ENCODE peak calls at places on chromosomes 7 and 10, in five cellular contexts. One of them, this sample, is unnamed.

GRCh38 chr10:11667756-11668155 is 56.3 kb upstream of the USP6NL start:
- DNase-seq in Peyer's patch: peak
- DNase-seq in brain microvascular endothelial cell: no peak
- DNase-seq in endodermal cell: no peak
- DNase-seq in OCI-LY7: no peak
- DNase-seq in this sample: no peak

GRCh38 chr10:133224861-133225366 is 5.1 kb upstream of the UTF1 start:
- DNase-seq in OCI-LY7: no peak
- DNase-seq in Peyer's patch: no peak
- DNase-seq in endodermal cell: no peak
- DNase-seq in brain microvascular endothelial cell: no peak
- DNase-seq in this sample: no peak

GRCh38 chr10:3803884-3804741 is 19.1 kb upstream of the KLF6 start:
- DNase-seq in Peyer's patch: no peak
- DNase-seq in brain microvascular endothelial cell: no peak
- DNase-seq in endodermal cell: no peak
- DNase-seq in OCI-LY7: peak
- DNase-seq in this sample: no peak

GRCh38 chr7:129218514-129219036 is 6.3 kb upstream of the AHCYL2 start:
- DNase-seq in brain microvascular endothelial cell: peak
- DNase-seq in Peyer's patch: peak
- DNase-seq in endodermal cell: peak
- DNase-seq in OCI-LY7: peak
- DNase-seq in this sample: no peak

GRCh38 chr10:95767884-95768556 is 12.1 kb downstream of the ENTPD1 start:
- DNase-seq in Peyer's patch: peak
- DNase-seq in brain microvascular endothelial cell: peak
- DNase-seq in endodermal cell: no peak
- DNase-seq in OCI-LY7: peak
- DNase-seq in this sample: no peak

GRCh38 chr7:28685291-28685659 is 272.9 kb downstream of the TRIL start:
- DNase-seq in Peyer's patch: no peak
- DNase-seq in brain microvascular endothelial cell: no peak
- DNase-seq in endodermal cell: peak
- DNase-seq in OCI-LY7: no peak
- DNase-seq in this sample: peak

GRCh38 chr10:80133221-80133620 is 691 bp downstream of the PLAC9 start:
- DNase-seq in OCI-LY7: no peak
- DNase-seq in endodermal cell: peak
- DNase-seq in brain microvascular endothelial cell: no peak
- DNase-seq in Peyer's patch: no peak
- DNase-seq in this sample: no peak

GRCh38 chr10:72075184-72076115 is 12.9 kb downstream of the SPOCK2 start:
- DNase-seq in Peyer's patch: no peak
- DNase-seq in OCI-LY7: no peak
- DNase-seq in brain microvascular endothelial cell: no peak
- DNase-seq in endodermal cell: no peak
- DNase-seq in this sample: no peak

GRCh38 chr7:98233241-98234070 is 18.6 kb downstream of the TECPR1 start:
- DNase-seq in Peyer's patch: no peak
- DNase-seq in brain microvascular endothelial cell: no peak
- DNase-seq in OCI-LY7: no peak
- DNase-seq in endodermal cell: no peak
- DNase-seq in this sample: peak

GRCh38 chr10:105679781-105680180 is 1038.7 kb downstream of the SORCS3 start:
- DNase-seq in OCI-LY7: no peak
- DNase-seq in brain microvascular endothelial cell: no peak
- DNase-seq in Peyer's patch: no peak
- DNase-seq in endodermal cell: peak
- DNase-seq in this sample: no peak

GRCh38 chr7:20399516-20399915 is 68.8 kb downstream of the ITGB8 start:
- DNase-seq in Peyer's patch: no peak
- DNase-seq in endodermal cell: no peak
- DNase-seq in OCI-LY7: no peak
- DNase-seq in brain microvascular endothelial cell: no peak
- DNase-seq in this sample: no peak

GRCh38 chr10:70481831-70482530 is 3.4 kb downstream of the PALD1 start:
- DNase-seq in brain microvascular endothelial cell: no peak
- DNase-seq in OCI-LY7: no peak
- DNase-seq in Peyer's patch: no peak
- DNase-seq in endodermal cell: no peak
- DNase-seq in this sample: no peak

GRCh38 chr10:46229144-46229563 is 57.6 kb upstream of the ANTXRL start:
- DNase-seq in brain microvascular endothelial cell: no peak
- DNase-seq in endodermal cell: peak
- DNase-seq in OCI-LY7: peak
- DNase-seq in Peyer's patch: peak
- DNase-seq in this sample: peak

GRCh38 chr10:61164458-61165160 is 220.6 kb upstream of the RHOBTB1 start:
- DNase-seq in endodermal cell: no peak
- DNase-seq in brain microvascular endothelial cell: no peak
- DNase-seq in Peyer's patch: no peak
- DNase-seq in OCI-LY7: no peak
- DNase-seq in this sample: no peak

GRCh38 chr10:84329094-84329611 is 764 bp downstream of the CCSER2 start:
- DNase-seq in brain microvascular endothelial cell: peak
- DNase-seq in endodermal cell: peak
- DNase-seq in OCI-LY7: peak
- DNase-seq in Peyer's patch: peak
- DNase-seq in this sample: no peak

GRCh38 chr10:58892039-58892665 is 284.3 kb upstream of the PHYHIPL start:
- DNase-seq in Peyer's patch: no peak
- DNase-seq in brain microvascular endothelial cell: no peak
- DNase-seq in OCI-LY7: no peak
- DNase-seq in endodermal cell: no peak
- DNase-seq in this sample: no peak

GRCh38 chr10:61939575-61940301 is 38.2 kb downstream of the ARID5B start:
- DNase-seq in Peyer's patch: no peak
- DNase-seq in OCI-LY7: no peak
- DNase-seq in endodermal cell: no peak
- DNase-seq in brain microvascular endothelial cell: peak
- DNase-seq in this sample: no peak

GRCh38 chr7:22996470-22996869 is 17.5 kb downstream of the HYCC1 start:
- DNase-seq in Peyer's patch: no peak
- DNase-seq in brain microvascular endothelial cell: no peak
- DNase-seq in OCI-LY7: no peak
- DNase-seq in endodermal cell: no peak
- DNase-seq in this sample: no peak

GRCh38 chr7:77217474-77218185 is 18.0 kb upstream of the FGL2 start:
- DNase-seq in endodermal cell: no peak
- DNase-seq in Peyer's patch: no peak
- DNase-seq in brain microvascular endothelial cell: no peak
- DNase-seq in OCI-LY7: no peak
- DNase-seq in this sample: no peak

GRCh38 chr10:88417337-88417736 is 165.8 kb downstream of the RNLS start:
- DNase-seq in Peyer's patch: no peak
- DNase-seq in endodermal cell: no peak
- DNase-seq in OCI-LY7: no peak
- DNase-seq in brain microvascular endothelial cell: no peak
- DNase-seq in this sample: no peak

GRCh38 chr7:47045169-47045568 is 536.7 kb downstream of the TNS3 start:
- DNase-seq in OCI-LY7: no peak
- DNase-seq in Peyer's patch: no peak
- DNase-seq in brain microvascular endothelial cell: no peak
- DNase-seq in endodermal cell: no peak
- DNase-seq in this sample: no peak

GRCh38 chr7:17369686-17370426 is 71.4 kb downstream of the AHR start:
- DNase-seq in OCI-LY7: no peak
- DNase-seq in Peyer's patch: no peak
- DNase-seq in brain microvascular endothelial cell: peak
- DNase-seq in endodermal cell: no peak
- DNase-seq in this sample: no peak

GRCh38 chr7:46945328-46945727 is 636.6 kb downstream of the TNS3 start:
- DNase-seq in Peyer's patch: no peak
- DNase-seq in OCI-LY7: no peak
- DNase-seq in brain microvascular endothelial cell: no peak
- DNase-seq in endodermal cell: no peak
- DNase-seq in this sample: no peak

GRCh38 chr7:107951896-107952295 is 51.1 kb downstream of the LAMB1 start:
- DNase-seq in Peyer's patch: no peak
- DNase-seq in endodermal cell: no peak
- DNase-seq in brain microvascular endothelial cell: no peak
- DNase-seq in OCI-LY7: no peak
- DNase-seq in this sample: no peak

GRCh38 chr7:1251796-1252542 is 19.3 kb downstream of the UNCX start:
- DNase-seq in brain microvascular endothelial cell: no peak
- DNase-seq in OCI-LY7: no peak
- DNase-seq in Peyer's patch: no peak
- DNase-seq in endodermal cell: no peak
- DNase-seq in this sample: no peak

GRCh38 chr10:74391786-74392185 is 240.8 kb downstream of the ADK start:
- DNase-seq in endodermal cell: no peak
- DNase-seq in brain microvascular endothelial cell: no peak
- DNase-seq in OCI-LY7: no peak
- DNase-seq in Peyer's patch: no peak
- DNase-seq in this sample: no peak

GRCh38 chr10:101142533-101143353 is 11.6 kb downstream of the TLX1 start:
- DNase-seq in OCI-LY7: no peak
- DNase-seq in Peyer's patch: no peak
- DNase-seq in brain microvascular endothelial cell: no peak
- DNase-seq in endodermal cell: no peak
- DNase-seq in this sample: no peak

GRCh38 chr10:125159932-125160855 is at the start of gene CTBP2:
- DNase-seq in endodermal cell: peak
- DNase-seq in Peyer's patch: no peak
- DNase-seq in brain microvascular endothelial cell: no peak
- DNase-seq in OCI-LY7: no peak
- DNase-seq in this sample: peak

GRCh38 chr7:105775580-105775979 is 100.8 kb downstream of the ATXN7L1 start:
- DNase-seq in OCI-LY7: no peak
- DNase-seq in endodermal cell: no peak
- DNase-seq in brain microvascular endothelial cell: peak
- DNase-seq in Peyer's patch: no peak
- DNase-seq in this sample: no peak
- H3K4me3 ChIP-seq in OCI-LY7: no peak
- H3K4me3 ChIP-seq in endodermal cell: no peak
- H3K4me3 ChIP-seq in brain microvascular endothelial cell: no peak
- H3K4me3 ChIP-seq in Peyer's patch: no peak
- H3K4me3 ChIP-seq in this sample: no peak

DNA sequence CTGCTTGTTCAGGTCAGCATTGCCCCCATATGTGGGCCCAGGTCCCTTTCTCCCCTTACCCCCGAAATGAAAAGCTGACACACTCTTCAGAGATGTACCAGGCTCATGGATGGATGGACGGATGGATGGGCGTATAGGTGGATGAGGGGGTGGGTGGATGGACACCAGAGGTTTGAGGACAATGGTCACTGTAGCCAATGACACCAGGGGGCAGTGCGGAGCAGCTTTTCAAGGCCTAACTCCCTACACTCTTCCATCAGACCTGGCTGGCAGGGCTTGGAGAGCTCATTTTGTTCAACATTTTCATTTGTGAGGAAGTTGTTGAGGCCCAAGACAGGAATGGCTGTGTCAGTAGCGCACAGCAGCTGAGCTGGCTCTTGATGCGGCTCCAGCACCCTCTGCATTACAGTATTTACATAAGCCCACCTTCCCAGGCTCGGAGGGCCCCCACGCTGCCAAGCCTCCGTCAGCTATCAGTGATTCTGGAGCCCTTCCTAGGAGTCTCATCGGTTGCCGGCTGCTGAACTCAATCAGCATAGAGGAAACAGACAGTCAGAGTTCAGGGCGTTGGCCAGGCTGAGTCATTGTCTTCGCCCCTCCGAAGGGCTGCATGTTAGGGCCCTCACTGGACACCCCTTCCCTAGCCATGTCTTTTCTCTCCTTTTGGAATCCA is 11.6 kb upstream of the FFAR4 start:
- DNase-seq in OCI-LY7: peak
- DNase-seq in Peyer's patch: peak
- DNase-seq in brain microvascular endothelial cell: peak
- DNase-seq in endodermal cell: peak
- DNase-seq in this sample: no peak
- H3K4me3 ChIP-seq in OCI-LY7: no peak
- H3K4me3 ChIP-seq in Peyer's patch: no peak
- H3K4me3 ChIP-seq in brain microvascular endothelial cell: no peak
- H3K4me3 ChIP-seq in endodermal cell: no peak
- H3K4me3 ChIP-seq in this sample: no peak

DNA sequence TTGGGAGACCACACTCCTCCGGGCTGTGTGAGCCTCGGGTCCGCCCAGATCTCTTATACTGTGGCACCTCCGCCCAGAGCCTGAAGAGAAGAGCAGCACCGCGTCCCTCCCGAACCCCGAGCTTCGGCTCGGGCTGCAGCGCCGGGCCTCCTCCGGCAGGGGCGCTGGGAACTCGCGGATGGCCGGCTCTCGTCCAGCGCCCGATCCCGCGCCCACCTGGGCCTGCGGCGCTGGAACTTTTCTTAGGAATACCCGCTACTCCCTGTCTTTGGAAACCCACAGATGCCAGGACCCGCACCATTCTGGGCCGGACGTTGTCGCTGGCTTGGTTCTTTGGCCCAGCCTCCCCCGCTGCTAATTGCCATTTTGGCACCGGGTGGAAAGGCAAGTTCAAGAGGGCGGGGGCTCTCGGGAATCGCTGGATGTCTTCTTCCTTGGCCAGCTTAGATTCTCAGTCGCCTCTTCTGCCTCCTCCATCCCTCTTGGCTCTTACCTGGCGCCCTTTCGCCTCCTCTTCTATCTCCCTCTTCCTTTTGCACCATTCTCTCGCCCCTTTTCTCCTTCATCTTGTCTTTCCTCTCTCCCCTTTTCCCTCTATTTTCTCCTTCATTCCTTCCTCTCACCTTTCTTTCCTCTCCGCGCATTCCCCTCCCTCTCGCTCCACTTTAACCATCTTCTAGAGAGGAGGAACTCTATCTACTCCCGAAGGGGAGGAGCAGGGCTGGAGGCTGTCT is 2.1 kb upstream of the SORCS3 start:
- DNase-seq in Peyer's patch: no peak
- DNase-seq in OCI-LY7: no peak
- DNase-seq in endodermal cell: peak
- DNase-seq in brain microvascular endothelial cell: no peak
- DNase-seq in this sample: no peak
- H3K4me3 ChIP-seq in Peyer's patch: no peak
- H3K4me3 ChIP-seq in OCI-LY7: no peak
- H3K4me3 ChIP-seq in endodermal cell: peak
- H3K4me3 ChIP-seq in brain microvascular endothelial cell: no peak
- H3K4me3 ChIP-seq in this sample: peak

DNA sequence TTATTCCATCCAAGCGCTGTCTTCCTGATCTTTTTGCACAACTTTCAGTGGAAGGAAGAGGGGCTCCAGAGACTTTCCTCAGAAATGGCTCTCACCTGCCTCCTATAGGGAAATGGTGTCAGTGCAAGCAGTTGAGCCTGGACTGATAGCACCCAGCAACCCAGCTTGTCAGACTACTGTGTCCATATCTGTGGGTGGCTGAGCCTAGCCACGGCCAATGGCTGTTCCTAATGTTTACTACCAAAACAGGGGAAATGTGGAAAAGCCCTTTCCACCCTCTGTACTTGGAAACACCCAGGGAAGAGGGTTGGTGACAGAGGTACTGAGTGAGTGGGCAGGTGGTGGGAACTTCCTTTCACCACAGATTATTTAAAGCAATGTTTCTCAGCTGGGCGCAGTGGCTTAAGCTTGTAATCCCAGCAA is 4.3 kb upstream of the YKT6 start:
- DNase-seq in endodermal cell: peak
- DNase-seq in brain microvascular endothelial cell: peak
- DNase-seq in OCI-LY7: peak
- DNase-seq in Peyer's patch: peak
- DNase-seq in this sample: no peak
- H3K4me3 ChIP-seq in endodermal cell: no peak
- H3K4me3 ChIP-seq in brain microvascular endothelial cell: no peak
- H3K4me3 ChIP-seq in OCI-LY7: no peak
- H3K4me3 ChIP-seq in Peyer's patch: no peak
- H3K4me3 ChIP-seq in this sample: no peak